ENCODE peak calls at places on chromosomes 11 and 22, in four cellular contexts. C, D, F and S are unnamed samples.

GRCh38 chr11:75547617-75548054 is 14.4 kb upstream of the SERPINH1 start:
- DNase-seq in C (peak; percentile 89), F (no peak), D (peak; percentile 77), S (no peak)

GRCh38 chr22:24071686-24072085 is 60.6 kb downstream of the CABIN1 start:
- DNase-seq in C (peak; percentile 42), D (no peak), F (peak; percentile 43), S (no peak)

GRCh38 chr11:120208012-120208441 is 2.8 kb upstream of the OAF start:
- DNase-seq in C (no peak), D (no peak), F (no peak), S (no peak)

GRCh38 chr11:114141863-114142590 is 82.5 kb downstream of the ZBTB16 start:
- DNase-seq in C (no peak), F (no peak), D (no peak), S (no peak)

GRCh38 chr11:17979770-17980371 is 33.0 kb downstream of the SERGEF start:
- DNase-seq in D (peak; percentile 72), C (no peak), F (no peak), S (no peak)

GRCh38 chr11:128492461-128492860 is 94.9 kb downstream of the ETS1 start:
- DNase-seq in C (no peak), D (no peak), F (no peak), S (no peak)

GRCh38 chr11:72758690-72759389 is 6.6 kb upstream of the ARAP1 start:
- DNase-seq in D (no peak), C (no peak), F (no peak), S (no peak)

GRCh38 chr11:74468058-74468457 is 709 bp upstream of the KCNE3 start:
- DNase-seq in D (no peak), C (no peak), F (no peak), S (no peak)

GRCh38 chr22:39068033-39068785 is 8.9 kb upstream of the APOBEC3G start:
- DNase-seq in F (no peak), D (no peak), C (no peak), S (no peak)

GRCh38 chr11:110349109-110349996 is 52.9 kb upstream of the RDX start:
- DNase-seq in F (no peak), D (peak; percentile 65), C (no peak), S (no peak)

GRCh38 chr11:121095561-121095960 is 5.5 kb upstream of the TECTA start:
- DNase-seq in F (no peak), C (no peak), D (no peak), S (no peak)

GRCh38 chr22:25183959-25184619 is 15.6 kb upstream of the CRYBB3 start:
- DNase-seq in D (no peak), F (no peak), C (no peak), S (no peak)

GRCh38 chr11:106714179-106714578 is 304.1 kb downstream of the GUCY1A2 start:
- DNase-seq in C (no peak), D (no peak), F (no peak), S (no peak)

GRCh38 chr11:18192988-18193387 is 20.4 kb downstream of the MRGPRX4 start:
- DNase-seq in F (no peak), D (peak; percentile 42), C (no peak), S (no peak)

GRCh38 chr11:60809691-60810090 is 24.6 kb downstream of the MS4A10 start:
- DNase-seq in F (no peak), C (no peak), D (no peak), S (no peak)

GRCh38 chr11:10032991-10033390 is 261.0 kb downstream of the SBF2 start:
- DNase-seq in F (no peak), C (no peak), D (no peak), S (no peak)

GRCh38 chr11:45390407-45390806 is 104.3 kb upstream of the SYT13 start:
- DNase-seq in C (no peak), D (no peak), F (no peak), S (no peak)

GRCh38 chr11:124748481-124749338 is 3.3 kb downstream of the VSIG2 start:
- DNase-seq in F (no peak), C (no peak), D (peak; percentile 19), S (no peak)

GRCh38 chr11:122984186-122985011 is 2.8 kb upstream of the BSX start:
- DNase-seq in F (no peak), C (peak; percentile 63), D (peak; percentile 42), S (peak; percentile 82)

GRCh38 chr11:94183886-94184264 is 55.2 kb downstream of the PANX1 start:
- DNase-seq in D (peak; percentile 39), F (no peak), C (peak; percentile 69), S (no peak)

GRCh38 chr22:17100621-17101020 is 15.8 kb downstream of the IL17RA start:
- DNase-seq in C (no peak), F (no peak), D (no peak), S (no peak)

GRCh38 chr11:75740681-75741080 is 23.0 kb downstream of the MOGAT2 start:
- DNase-seq in C (no peak), D (no peak), F (no peak), S (no peak)

GRCh38 chr22:41966607-41967240 is 2.5 kb upstream of the SEPTIN3 start:
- DNase-seq in C (no peak), D (peak; percentile 71), F (no peak), S (no peak)

GRCh38 chr11:106032861-106033260 is 10.8 kb upstream of the MSANTD4 start:
- DNase-seq in D (no peak), C (no peak), F (no peak), S (no peak)

GRCh38 chr22:49199224-49199623 is 628.4 kb downstream of the BRD1 start:
- DNase-seq in D (no peak), F (peak; percentile 39), C (peak; percentile 20), S (peak; percentile 24)